ENCODE peak calls at places on chromosomes 5 and 9, in five cellular contexts. W is AG04449, A is Peyer's patch, S is left ventricle myocardium inferior, N is tibial nerve. F is an unnamed sample.

GRCh38 chr5:144594919-144595318 is 424.2 kb downstream of the KCTD16 start:
- DNase-seq in W (no peak), A (no peak), S (no peak), N (no peak), F (no peak)

GRCh38 chr5:174981416-174981815 is 257.0 kb downstream of the MSX2 start:
- DNase-seq in W (no peak), A (no peak), S (no peak), N (no peak), F (no peak)

GRCh38 chr5:139636207-139636792 is 11.8 kb upstream of the CXXC5 start:
- DNase-seq in W (no peak), A (peak), S (no peak), N (no peak), F (no peak)

GRCh38 chr9:131271506-131271931 is 4.8 kb downstream of the FAM78A start:
- DNase-seq in W (no peak), A (no peak), S (no peak), N (no peak), F (no peak)

GRCh38 chr5:152601806-152602467 is 196.9 kb upstream of the NMUR2 start:
- DNase-seq in W (no peak), A (no peak), S (no peak), N (no peak), F (no peak)

GRCh38 chr9:77488439-77489126 is 159.5 kb downstream of the GNA14 start:
- DNase-seq in W (no peak), A (no peak), S (no peak), N (no peak), F (no peak)

GRCh38 chr5:151108566-151108965 is 27.7 kb upstream of the TNIP1 start:
- DNase-seq in W (no peak), A (no peak), S (no peak), N (no peak), F (no peak)

GRCh38 chr5:108561416-108562204 is 179.7 kb upstream of the FBXL17 start:
- DNase-seq in W (no peak), A (no peak), S (no peak), N (no peak), F (no peak)

GRCh38 chr9:20330688-20331087 is 291.6 kb downstream of the MLLT3 start:
- DNase-seq in W (no peak), A (no peak), S (no peak), N (no peak), F (no peak)

GRCh38 chr5:13994606-13995336 is 50.3 kb upstream of the DNAH5 start:
- DNase-seq in W (no peak), A (no peak), S (no peak), N (no peak), F (no peak)

GRCh38 chr9:94903961-94904421 is 177.5 kb downstream of the AOPEP start:
- DNase-seq in W (peak), A (no peak), S (no peak), N (no peak), F (peak)

GRCh38 chr9:136804509-136805206 is 3.1 kb upstream of the RABL6 start:
- DNase-seq in W (no peak), A (no peak), S (no peak), N (no peak), F (no peak)

GRCh38 chr9:116499986-116500871 is 186.9 kb upstream of the TRIM32 start:
- DNase-seq in W (no peak), A (peak), S (no peak), N (no peak), F (no peak)

DNA sequence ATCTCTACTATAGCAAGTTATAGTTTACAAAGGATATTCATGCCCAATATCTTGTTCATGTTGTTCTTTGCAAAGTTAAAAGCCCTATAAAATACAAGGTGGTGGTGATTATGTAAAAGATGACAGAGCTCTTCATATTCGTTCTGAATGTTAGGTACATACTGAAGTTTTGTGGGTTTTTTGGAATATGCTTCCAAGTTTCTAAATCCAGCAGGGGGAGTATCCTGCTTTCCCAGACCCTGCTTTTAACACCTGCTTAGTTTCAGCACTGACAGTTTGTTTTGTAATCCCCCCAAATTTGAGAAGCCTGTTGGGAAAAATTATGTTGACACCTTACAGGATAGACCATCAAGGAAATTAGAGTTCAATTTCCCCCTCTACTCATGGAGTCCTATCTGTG is 438.3 kb downstream of the SH3GL2 start:
- DNase-seq in W (no peak), A (no peak), S (no peak), N (no peak), F (no peak)
- TF ChIP-seq CTCF in W (no peak), A (no peak), S (no peak), N (no peak), F (no peak)

GRCh38 chr5:159441441-159441840 is 111.2 kb upstream of the IL12B start:
- DNase-seq in W (no peak), A (no peak), S (peak), N (no peak), F (no peak)
- TF ChIP-seq CTCF in W (peak), A (no peak), S (peak), N (no peak), F (no peak)

GRCh38 chr9:112361602-112362001 is 18.3 kb upstream of the HSDL2 start:
- DNase-seq in W (no peak), A (no peak), S (no peak), N (peak), F (no peak)
- TF ChIP-seq CTCF in W (peak), A (peak), S (peak), N (peak), F (no peak)

GRCh38 chr5:32159328-32160072 is 14.6 kb downstream of the GOLPH3 start:
- DNase-seq in W (no peak), A (no peak), S (no peak), N (no peak), F (no peak)

GRCh38 chr5:32163053-32163452 is 11.1 kb downstream of the GOLPH3 start:
- DNase-seq in W (no peak), A (no peak), S (no peak), N (no peak), F (no peak)

GRCh38 chr5:32160228-32160627 is 13.9 kb downstream of the GOLPH3 start:
- DNase-seq in W (no peak), A (no peak), S (no peak), N (no peak), F (no peak)

GRCh38 chr5:32165597-32165996 is 8.5 kb downstream of the GOLPH3 start:
- DNase-seq in W (no peak), A (no peak), S (no peak), N (no peak), F (no peak)

GRCh38 chr5:32163785-32164184 is 10.3 kb downstream of the GOLPH3 start:
- DNase-seq in W (no peak), A (no peak), S (no peak), N (no peak), F (no peak)
- TF ChIP-seq CTCF in W (no peak), A (no peak), S (no peak), N (no peak), F (no peak)